ENCODE peak calls at places on chromosome 16, in six cellular contexts. W is HCT116, K is K562, O is SK-N-SH, I is GM12878, D is HepG2. P is an unnamed sample.

GRCh38 chr16:81650982-81651562 is 128.0 kb upstream of the PLCG2 start:
- DNase-seq in I (no peak), K (peak; percentile 66), W (no peak), O (no peak), D (no peak), P (no peak)

GRCh38 chr16:23922406-23922805 is 86.6 kb downstream of the PRKCB start:
- DNase-seq in I (no peak), K (no peak), O (no peak), D (no peak), W (no peak), P (no peak)

GRCh38 chr16:49514391-49514980 is 140.9 kb downstream of the C16orf78 start:
- DNase-seq in I (no peak), K (no peak), W (no peak), O (peak; percentile 62), D (no peak), P (no peak)

GRCh38 chr16:82846806-82847205 is 220.0 kb downstream of the CDH13 start:
- DNase-seq in O (no peak), I (no peak), D (no peak), W (no peak), K (no peak), P (no peak)

GRCh38 chr16:78220571-78220970 is 121.1 kb downstream of the WWOX start:
- DNase-seq in K (no peak), O (no peak), I (no peak), W (no peak), D (no peak), P (no peak)

GRCh38 chr16:7140899-7141298 is 191.7 kb upstream of the RBFOX1 start:
- DNase-seq in O (no peak), W (no peak), D (no peak), K (no peak), I (no peak), P (peak; percentile 41)

GRCh38 chr16:83002351-83003334 is 375.9 kb downstream of the CDH13 start:
- DNase-seq in O (no peak), W (no peak), K (no peak), I (no peak), D (no peak), P (no peak)

GRCh38 chr16:30394603-30395154 is 541 bp upstream of the ZNF48 start:
- DNase-seq in I (no peak), O (no peak), K (no peak), W (no peak), D (no peak), P (no peak)

GRCh38 chr16:229731-230281 is 557 bp upstream of the LUC7L start:
- DNase-seq in D (no peak), I (no peak), O (no peak), W (no peak), K (no peak), P (no peak)

GRCh38 chr16:19926449-19927390 is 42.1 kb upstream of the GPRC5B start:
- DNase-seq in I (no peak), K (no peak), O (no peak), D (peak; percentile 96), W (peak; percentile 50), P (no peak)

GRCh38 chr16:8173111-8173644 is 417.1 kb downstream of the TMEM114 start:
- DNase-seq in O (peak; percentile 67), D (peak; percentile 98), W (peak; percentile 23), I (peak; percentile 2), K (peak; percentile 86), P (peak; percentile 45)

GRCh38 chr16:47016700-47017133 is 43.2 kb upstream of the DNAJA2 start:
- DNase-seq in W (no peak), D (no peak), O (no peak), K (peak; percentile 2), I (peak; percentile 71), P (no peak)

GRCh38 chr16:69396187-69397061 is 10.6 kb upstream of the TERF2 start:
- DNase-seq in K (peak; percentile 65), I (peak; percentile 45), W (peak; percentile 88), D (peak; percentile 99), O (peak; percentile 68), P (no peak)

GRCh38 chr16:66701061-66701460 is 4.5 kb upstream of the CMTM4 start:
- DNase-seq in D (no peak), K (no peak), W (no peak), I (no peak), O (no peak), P (no peak)

GRCh38 chr16:74226361-74226979 is 70.1 kb upstream of the PSMD7 start:
- DNase-seq in D (no peak), W (peak; percentile 16), O (peak; percentile 37), I (no peak), K (no peak), P (no peak)

GRCh38 chr16:75750516-75750915 is 24.2 kb upstream of the CPHXL start:
- DNase-seq in W (no peak), O (no peak), I (no peak), D (no peak), K (no peak), P (no peak)

GRCh38 chr16:28264656-28265055 is 27.7 kb upstream of the SBK1 start:
- DNase-seq in I (no peak), O (no peak), K (peak; percentile 62), W (no peak), D (no peak), P (no peak)

GRCh38 chr16:75239463-75240122 is 11.8 kb downstream of the BCAR1 start:
- DNase-seq in I (no peak), K (no peak), W (no peak), D (no peak), O (no peak), P (no peak)

GRCh38 chr16:17037499-17037898 is 433.3 kb downstream of the XYLT1 start:
- DNase-seq in D (no peak), W (no peak), O (no peak), K (no peak), I (no peak), P (no peak)

GRCh38 chr16:83113811-83114210 is 487.0 kb downstream of the CDH13 start:
- DNase-seq in D (no peak), W (no peak), K (no peak), I (no peak), O (no peak), P (no peak)

GRCh38 chr16:12182202-12182601 is 205.7 kb downstream of the SNX29 start:
- DNase-seq in D (no peak), K (no peak), I (no peak), O (no peak), W (no peak), P (no peak)

GRCh38 chr16:49835116-49835880 is 20.6 kb downstream of the ZNF423 start:
- DNase-seq in K (no peak), D (no peak), W (no peak), O (peak; percentile 87), I (no peak), P (no peak)

GRCh38 chr16:4087099-4087885 is 28.9 kb downstream of the ADCY9 start:
- DNase-seq in D (no peak), K (no peak), W (no peak), I (no peak), O (no peak), P (no peak)

GRCh38 chr16:24139282-24139681 is 116.9 kb upstream of the CACNG3 start:
- DNase-seq in K (peak; percentile 26), O (no peak), W (no peak), D (no peak), I (no peak), P (no peak)

GRCh38 chr16:48586083-48586482 is 23.9 kb downstream of the N4BP1 start:
- DNase-seq in D (no peak), O (no peak), W (no peak), I (no peak), K (no peak), P (no peak)

GRCh38 chr16:25035494-25036405 is 20.6 kb upstream of the ARHGAP17 start:
- DNase-seq in K (no peak), O (no peak), D (no peak), W (no peak), I (no peak), P (no peak)

GRCh38 chr16:12132290-12132689 is 155.8 kb downstream of the SNX29 start:
- DNase-seq in D (no peak), I (no peak), O (no peak), K (no peak), W (no peak), P (no peak)

GRCh38 chr16:28820016-28820415 is 2.8 kb upstream of the ATXN2L start:
- DNase-seq in I (no peak), D (no peak), K (no peak), W (no peak), O (no peak), P (no peak)

GRCh38 chr16:10862432-10862831 is 14.6 kb upstream of the CIITA start:
- DNase-seq in D (no peak), K (no peak), W (peak; percentile 37), I (no peak), O (no peak), P (peak; percentile 17)
- TF ChIP-seq SIN3A in D (no peak), K (no peak), W (no peak), I (no peak), O (no peak), P (no peak)

GRCh38 chr16:54806378-54806777 is 124.3 kb upstream of the IRX5 start:
- DNase-seq in K (no peak), O (no peak), D (no peak), W (no peak), I (no peak), P (no peak)
- TF ChIP-seq REST in K (no peak), O (no peak), D (no peak), W (no peak), I (no peak), P (no peak)

GRCh38 chr16:87551487-87551886 is 50.8 kb upstream of the JPH3 start:
- DNase-seq in O (no peak), I (no peak), K (no peak), D (no peak), W (no peak), P (no peak)
- TF ChIP-seq SIN3A in O (no peak), I (no peak), K (no peak), D (no peak), W (no peak), P (no peak)

DNA sequence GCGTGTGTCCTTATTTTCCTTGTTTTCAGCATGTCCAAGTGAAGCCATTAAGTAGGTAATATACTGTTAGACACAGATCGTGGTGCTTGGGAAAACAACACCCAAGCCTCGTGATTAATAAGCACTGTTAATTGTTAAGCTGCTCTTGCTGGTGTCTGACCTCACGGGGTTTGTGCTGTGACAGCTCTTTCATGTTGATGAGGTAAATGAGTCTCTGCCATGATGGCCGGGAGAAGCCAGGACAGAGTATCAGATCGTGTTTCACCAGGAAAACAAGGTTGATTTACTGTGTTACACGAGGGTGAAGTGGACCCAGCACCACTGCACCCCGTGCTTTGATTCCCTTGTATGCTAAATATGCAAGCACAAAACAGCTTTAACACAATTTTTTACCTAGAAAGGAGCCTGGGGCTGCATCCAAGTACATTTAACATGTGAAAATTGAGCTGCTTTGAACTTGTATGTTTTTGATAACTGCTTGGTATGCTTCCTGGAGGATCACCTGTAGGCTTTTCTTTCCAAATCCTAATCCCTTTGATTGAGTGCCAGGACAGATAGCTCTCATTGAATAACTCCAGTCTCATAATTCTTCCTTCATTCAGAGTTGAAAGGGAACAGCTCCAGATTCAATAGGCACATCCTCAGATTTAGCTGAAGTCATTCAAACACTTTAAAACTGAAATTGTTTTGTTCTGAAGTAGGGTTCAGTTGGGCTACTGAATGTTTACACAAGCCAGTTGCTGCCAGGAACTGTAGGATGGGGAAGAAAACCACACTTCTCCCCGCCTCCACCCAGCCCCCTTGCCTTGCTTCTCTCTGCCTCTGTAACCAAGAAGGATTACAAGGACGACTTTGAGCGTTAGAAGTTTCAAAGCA is 287.5 kb downstream of the FTO start:
- DNase-seq in W (no peak), D (peak; percentile 70), I (no peak), K (no peak), O (no peak), P (no peak)
- TF ChIP-seq REST in W (no peak), D (no peak), I (no peak), K (no peak), O (no peak), P (no peak)